ENCODE peak calls at places on chromosome X, in four cellular contexts. N is nephron progenitor cell, H is upper lobe of right lung, J is body of pancreas. F is an unnamed sample.

GRCh38 chrX:10038585-10038984 is 71.4 kb downstream of the CLDN34 start:
- DNase-seq in N (no peak), H (no peak), J (no peak), F (no peak)

GRCh38 chrX:15947648-15948317 is 93.2 kb upstream of the AP1S2 start:
- DNase-seq in N (peak), H (no peak), J (no peak), F (no peak)

GRCh38 chrX:133660356-133660755 is 245.1 kb upstream of the GPC4 start:
- DNase-seq in N (no peak), H (no peak), J (peak), F (no peak)

GRCh38 chrX:136086521-136086920 is 60.8 kb upstream of the FHL1 start:
- DNase-seq in N (no peak), H (no peak), J (no peak), F (no peak)

GRCh38 chrX:137278825-137279224 is 245.0 kb upstream of the GPR101 start:
- DNase-seq in N (no peak), H (no peak), J (no peak), F (no peak)

GRCh38 chrX:48616575-48616974 is 19.3 kb downstream of the WDR13 start:
- DNase-seq in N (no peak), H (no peak), J (no peak), F (no peak)

GRCh38 chrX:3290561-3290960 is 55.9 kb downstream of the MXRA5 start:
- DNase-seq in N (no peak), H (no peak), J (no peak), F (no peak)

GRCh38 chrX:140504371-140505324 is at the start of gene SOX3:
- DNase-seq in N (no peak), H (no peak), J (no peak), F (no peak)

GRCh38 chrX:28391528-28391927 is 195.7 kb upstream of the IL1RAPL1 start:
- DNase-seq in N (no peak), H (no peak), J (no peak), F (no peak)

GRCh38 chrX:123959281-123960063 is 2.0 kb upstream of the STAG2 start:
- DNase-seq in N (peak), H (peak), J (peak), F (no peak)

GRCh38 chrX:106170318-106170717 is 2.2 kb downstream of the PWWP3B start:
- DNase-seq in N (no peak), H (no peak), J (peak), F (no peak)

GRCh38 chrX:19372170-19373033 is 28.7 kb downstream of the PDHA1 start:
- DNase-seq in N (peak), H (peak), J (peak), F (no peak)

GRCh38 chrX:10119399-10119990 is 37.3 kb upstream of the CLCN4 start:
- DNase-seq in N (peak), H (no peak), J (peak), F (no peak)

GRCh38 chrX:112731793-112732192 is 52.1 kb upstream of the LHFPL1 start:
- DNase-seq in N (no peak), H (no peak), J (no peak), F (no peak)

GRCh38 chrX:132474522-132474921 is 14.3 kb downstream of the MBNL3 start:
- DNase-seq in N (no peak), H (no peak), J (no peak), F (no peak)

GRCh38 chrX:46628406-46629371 is 55.1 kb downstream of the CHST7 start:
- DNase-seq in N (no peak), H (peak), J (peak), F (no peak)

GRCh38 chrX:103488332-103488731 is 31.0 kb downstream of the RAB40A start:
- DNase-seq in N (no peak), H (no peak), J (no peak), F (no peak)

GRCh38 chrX:24169211-24169610 is 19.7 kb downstream of the ZFX start:
- DNase-seq in N (no peak), H (no peak), J (no peak), F (no peak)

GRCh38 chrX:24168807-24169206 is 19.3 kb downstream of the ZFX start:
- DNase-seq in N (no peak), H (no peak), J (no peak), F (no peak)

GRCh38 chrX:24178441-24178840 is 28.9 kb downstream of the ZFX start:
- DNase-seq in N (no peak), H (no peak), J (no peak), F (no peak)

GRCh38 chrX:24175276-24175675 is 25.7 kb downstream of the ZFX start:
- DNase-seq in N (no peak), H (no peak), J (no peak), F (no peak)

GRCh38 chrX:24173115-24173847 is 23.8 kb downstream of the ZFX start:
- DNase-seq in N (no peak), H (no peak), J (no peak), F (no peak)
- TF ChIP-seq CTCF in N (no peak), H (no peak), J (no peak), F (peak)

GRCh38 chrX:76253432-76253831 is 80.6 kb downstream of the PBDC1 start:
- DNase-seq in N (peak), H (no peak), J (peak), F (no peak)
- TF ChIP-seq CTCF in N (peak), H (peak), J (no peak), F (peak)

DNA sequence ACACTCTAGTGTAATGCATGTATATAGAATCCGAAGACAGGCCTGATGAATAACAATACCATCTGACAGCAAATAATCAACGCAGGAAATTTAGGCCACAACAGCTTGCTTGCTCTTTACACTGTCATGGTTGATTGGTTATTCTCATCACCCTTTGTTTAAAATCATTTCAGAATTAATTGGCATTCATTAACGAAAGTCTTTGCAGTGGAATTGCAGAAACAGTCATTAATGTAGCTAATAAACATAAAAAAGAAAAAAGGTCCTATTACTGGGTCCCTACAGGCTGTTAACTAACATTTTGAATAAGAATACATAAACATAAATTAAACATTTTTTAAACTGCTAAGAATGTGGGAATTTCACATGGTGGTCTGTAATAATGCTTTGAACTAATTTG is 194.9 kb downstream of the AFF2 start:
- DNase-seq in N (no peak), H (no peak), J (no peak), F (no peak)
- TF ChIP-seq CTCF in N (no peak), H (no peak), J (no peak), F (no peak)

DNA sequence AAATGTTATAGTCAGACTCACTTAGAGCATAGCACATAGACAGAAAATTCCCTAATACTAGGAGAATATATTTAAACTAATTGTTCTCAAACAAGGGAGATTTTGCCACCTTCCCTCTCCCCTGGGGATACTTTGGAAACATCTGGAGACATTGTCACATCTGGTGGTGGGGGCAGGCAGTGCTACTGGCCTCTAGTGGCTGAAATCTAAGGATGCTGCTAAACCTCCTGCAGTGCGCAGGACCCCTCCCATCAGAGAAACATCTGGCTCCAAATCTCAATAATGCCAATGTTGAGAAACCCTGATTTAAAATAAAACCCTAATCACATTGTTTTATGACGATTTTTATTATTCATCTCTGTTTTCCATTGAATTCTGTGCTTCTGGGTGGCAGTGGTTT is 244.9 kb downstream of the FRMPD4 start:
- DNase-seq in N (no peak), H (no peak), J (no peak), F (no peak)
- TF ChIP-seq CTCF in N (peak), H (no peak), J (no peak), F (peak)

DNA sequence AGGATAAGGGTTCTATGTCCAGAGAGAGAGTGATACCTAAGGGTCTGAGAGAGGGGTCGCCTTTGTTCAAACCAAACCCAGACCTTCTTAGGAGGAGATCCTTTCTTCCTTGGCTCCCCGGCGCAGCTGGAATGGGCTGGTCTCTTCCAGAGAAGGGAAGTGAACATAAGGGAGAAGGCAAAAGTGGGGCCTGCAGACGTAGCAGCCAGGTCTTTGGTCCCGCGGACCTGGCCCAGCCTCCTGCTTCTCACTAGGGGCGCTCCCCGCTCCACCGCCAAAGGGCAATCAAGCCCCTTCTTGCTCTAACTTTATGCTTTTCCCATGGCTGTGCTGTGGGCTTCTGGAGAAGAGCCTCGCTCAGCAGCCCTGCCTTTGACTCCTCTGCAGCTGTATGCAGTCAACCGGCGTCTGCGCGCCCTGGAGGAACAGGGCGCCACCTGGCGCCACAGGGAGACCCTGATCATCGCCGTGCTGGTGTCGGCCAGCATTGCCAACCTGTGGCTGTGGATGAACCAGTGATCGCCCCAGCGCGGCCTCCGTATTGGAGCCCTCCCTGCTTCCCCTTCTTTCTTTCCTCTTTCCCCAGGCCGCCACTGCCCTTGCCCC is 6.5 kb downstream of the FATE1 start:
- DNase-seq in N (peak), H (no peak), J (peak), F (no peak)
- TF ChIP-seq CTCF in N (peak), H (peak), J (peak), F (peak)

DNA sequence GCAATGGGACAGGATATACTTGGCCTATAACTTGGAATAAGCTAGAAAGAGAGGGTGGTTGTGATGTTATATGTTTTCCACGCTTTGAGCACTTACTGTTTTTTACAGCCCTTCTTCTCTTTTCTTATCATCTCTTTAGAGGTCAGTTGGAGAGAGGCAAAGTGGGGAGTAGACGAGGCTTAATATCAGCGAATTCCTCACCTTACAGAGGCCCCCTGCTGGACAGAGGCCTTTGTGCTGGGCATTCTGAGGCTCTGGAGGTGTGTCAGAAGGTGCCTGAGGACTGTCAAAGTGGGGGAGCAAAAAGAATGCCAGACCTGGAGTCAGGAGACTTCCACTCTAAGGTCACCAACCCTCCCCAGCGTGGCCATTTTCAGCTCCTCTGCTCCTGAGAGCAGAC is 42.5 kb downstream of the MAMLD1 start:
- DNase-seq in N (no peak), H (no peak), J (peak), F (no peak)
- TF ChIP-seq CTCF in N (peak), H (no peak), J (no peak), F (no peak)

F was measured in chondrocyte.